ENCODE peak calls at places on chromosomes 4 and X, in ten cellular contexts. One of them, this sample, is unnamed.

GRCh38 chr4:154497901-154498300 is 6.3 kb upstream of the DCHS2 start:
- DNase-seq in psoas muscle: no peak
- DNase-seq in astrocyte of the spinal cord: no peak
- DNase-seq in pancreas: no peak
- DNase-seq in ovary: no peak
- DNase-seq in stomach: no peak
- DNase-seq in ascending aorta: no peak
- DNase-seq in tibial nerve: no peak
- DNase-seq in GM12865: no peak
- DNase-seq in uterus: no peak
- DNase-seq in this sample: no peak

GRCh38 chr4:41318839-41319530 is 62.3 kb downstream of the UCHL1 start:
- DNase-seq in tibial nerve: no peak
- DNase-seq in psoas muscle: no peak
- DNase-seq in uterus: no peak
- DNase-seq in GM12865: no peak
- DNase-seq in astrocyte of the spinal cord: no peak
- DNase-seq in ascending aorta: no peak
- DNase-seq in ovary: no peak
- DNase-seq in stomach: no peak
- DNase-seq in pancreas: no peak
- DNase-seq in this sample: no peak

GRCh38 chr4:84530871-84531270 is 31.8 kb upstream of the NKX6-1 start:
- DNase-seq in stomach: no peak
- DNase-seq in psoas muscle: no peak
- DNase-seq in pancreas: no peak
- DNase-seq in ovary: no peak
- DNase-seq in tibial nerve: no peak
- DNase-seq in astrocyte of the spinal cord: peak
- DNase-seq in GM12865: no peak
- DNase-seq in ascending aorta: no peak
- DNase-seq in uterus: no peak
- DNase-seq in this sample: peak

GRCh38 chrX:19613645-19614323 is 98.5 kb upstream of the MAP3K15 start:
- DNase-seq in uterus: no peak
- DNase-seq in ovary: no peak
- DNase-seq in astrocyte of the spinal cord: no peak
- DNase-seq in tibial nerve: no peak
- DNase-seq in stomach: peak
- DNase-seq in ascending aorta: no peak
- DNase-seq in pancreas: no peak
- DNase-seq in psoas muscle: peak
- DNase-seq in GM12865: no peak
- DNase-seq in this sample: no peak

GRCh38 chrX:108091878-108092291 is 307 bp downstream of the ATG4A start:
- DNase-seq in psoas muscle: no peak
- DNase-seq in uterus: no peak
- DNase-seq in stomach: no peak
- DNase-seq in ovary: no peak
- DNase-seq in GM12865: no peak
- DNase-seq in ascending aorta: no peak
- DNase-seq in tibial nerve: no peak
- DNase-seq in pancreas: no peak
- DNase-seq in astrocyte of the spinal cord: no peak
- DNase-seq in this sample: no peak

GRCh38 chr4:89469930-89470375 is 162.4 kb upstream of the GPRIN3 start:
- DNase-seq in stomach: no peak
- DNase-seq in ovary: no peak
- DNase-seq in psoas muscle: no peak
- DNase-seq in tibial nerve: no peak
- DNase-seq in GM12865: peak
- DNase-seq in ascending aorta: no peak
- DNase-seq in uterus: no peak
- DNase-seq in astrocyte of the spinal cord: peak
- DNase-seq in pancreas: no peak
- DNase-seq in this sample: peak

GRCh38 chrX:82218361-82218760 is 1016.5 kb downstream of the SH3BGRL start:
- DNase-seq in GM12865: peak
- DNase-seq in pancreas: no peak
- DNase-seq in psoas muscle: no peak
- DNase-seq in tibial nerve: no peak
- DNase-seq in uterus: no peak
- DNase-seq in astrocyte of the spinal cord: no peak
- DNase-seq in ovary: no peak
- DNase-seq in ascending aorta: no peak
- DNase-seq in stomach: no peak
- DNase-seq in this sample: peak

GRCh38 chr4:139599594-139600374 is 43.8 kb upstream of the SETD7 start:
- DNase-seq in astrocyte of the spinal cord: peak
- DNase-seq in uterus: no peak
- DNase-seq in ascending aorta: no peak
- DNase-seq in tibial nerve: no peak
- DNase-seq in psoas muscle: no peak
- DNase-seq in ovary: no peak
- DNase-seq in GM12865: no peak
- DNase-seq in stomach: no peak
- DNase-seq in pancreas: no peak
- DNase-seq in this sample: no peak

GRCh38 chrX:141733371-141733770 is 34.8 kb upstream of the SPANXD start:
- DNase-seq in GM12865: no peak
- DNase-seq in stomach: no peak
- DNase-seq in tibial nerve: no peak
- DNase-seq in psoas muscle: no peak
- DNase-seq in ovary: no peak
- DNase-seq in uterus: no peak
- DNase-seq in pancreas: no peak
- DNase-seq in ascending aorta: no peak
- DNase-seq in astrocyte of the spinal cord: peak
- DNase-seq in this sample: peak

GRCh38 chr4:81469774-81470455 is 1.8 kb downstream of the RASGEF1B start:
- DNase-seq in pancreas: no peak
- DNase-seq in GM12865: no peak
- DNase-seq in uterus: no peak
- DNase-seq in tibial nerve: no peak
- DNase-seq in ovary: no peak
- DNase-seq in psoas muscle: no peak
- DNase-seq in astrocyte of the spinal cord: no peak
- DNase-seq in ascending aorta: no peak
- DNase-seq in stomach: no peak
- DNase-seq in this sample: no peak

GRCh38 chrX:4110964-4111363 is 397.5 kb upstream of the PRKX start:
- DNase-seq in GM12865: no peak
- DNase-seq in ovary: no peak
- DNase-seq in stomach: no peak
- DNase-seq in astrocyte of the spinal cord: no peak
- DNase-seq in ascending aorta: no peak
- DNase-seq in psoas muscle: no peak
- DNase-seq in tibial nerve: no peak
- DNase-seq in pancreas: no peak
- DNase-seq in uterus: no peak
- DNase-seq in this sample: no peak

GRCh38 chr4:169968999-169969398 is 57.2 kb downstream of the MFAP3L start:
- DNase-seq in ovary: no peak
- DNase-seq in tibial nerve: no peak
- DNase-seq in pancreas: no peak
- DNase-seq in ascending aorta: no peak
- DNase-seq in psoas muscle: no peak
- DNase-seq in GM12865: no peak
- DNase-seq in astrocyte of the spinal cord: peak
- DNase-seq in stomach: no peak
- DNase-seq in uterus: no peak
- DNase-seq in this sample: no peak

GRCh38 chrX:110216027-110216426 is 101.9 kb downstream of the AMMECR1 start:
- DNase-seq in GM12865: no peak
- DNase-seq in ascending aorta: no peak
- DNase-seq in psoas muscle: no peak
- DNase-seq in stomach: no peak
- DNase-seq in ovary: no peak
- DNase-seq in astrocyte of the spinal cord: no peak
- DNase-seq in uterus: no peak
- DNase-seq in pancreas: no peak
- DNase-seq in tibial nerve: no peak
- DNase-seq in this sample: no peak

DNA sequence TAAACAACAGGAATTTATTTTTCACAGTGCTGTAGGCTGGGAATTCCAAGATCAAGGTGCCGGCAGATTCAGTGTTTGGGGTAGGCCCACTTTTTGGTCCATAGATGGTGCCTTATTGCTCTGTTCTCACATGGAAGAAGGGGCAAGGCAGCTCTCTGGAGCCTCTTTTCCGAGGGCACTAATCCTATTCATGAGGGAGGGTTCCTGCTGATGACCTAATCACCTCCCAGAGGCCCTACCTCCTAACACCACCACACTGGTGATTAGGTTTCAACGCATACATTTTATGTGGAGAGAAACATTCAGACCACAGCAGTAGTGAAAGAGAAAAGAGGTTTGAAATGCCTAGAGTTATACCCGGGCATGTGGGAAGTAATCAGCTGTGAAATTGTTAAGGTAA is 1.4 kb upstream of the POLA1 start:
- DNase-seq in astrocyte of the spinal cord: no peak
- DNase-seq in pancreas: no peak
- DNase-seq in tibial nerve: no peak
- DNase-seq in psoas muscle: no peak
- DNase-seq in stomach: no peak
- DNase-seq in ovary: no peak
- DNase-seq in ascending aorta: no peak
- DNase-seq in uterus: no peak
- DNase-seq in GM12865: no peak
- DNase-seq in this sample: no peak
- H3K4me3 ChIP-seq in astrocyte of the spinal cord: no peak
- H3K4me3 ChIP-seq in pancreas: no peak
- H3K4me3 ChIP-seq in tibial nerve: no peak
- H3K4me3 ChIP-seq in psoas muscle: no peak
- H3K4me3 ChIP-seq in stomach: no peak
- H3K4me3 ChIP-seq in ovary: no peak
- H3K4me3 ChIP-seq in ascending aorta: no peak
- H3K4me3 ChIP-seq in uterus: no peak
- H3K4me3 ChIP-seq in GM12865: no peak
- H3K4me3 ChIP-seq in this sample: no peak

DNA sequence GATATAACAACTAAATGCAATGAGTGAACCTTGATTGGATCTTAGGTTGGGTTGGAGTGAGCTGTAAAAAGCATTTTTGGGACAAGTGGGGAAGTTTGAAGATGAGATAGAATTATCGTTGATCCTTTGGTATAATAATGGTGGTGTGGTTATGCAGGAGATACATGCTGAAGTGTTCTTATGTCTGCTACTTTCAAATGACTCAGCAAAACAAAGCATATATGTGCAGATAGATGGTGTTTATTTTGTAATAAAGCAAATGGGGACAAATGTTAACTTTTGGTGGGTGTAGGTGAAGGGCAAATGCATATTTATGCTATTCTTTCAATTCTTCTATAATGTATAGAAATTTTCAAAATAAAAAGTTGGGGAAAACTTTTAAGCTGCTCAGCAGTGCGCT is 26.2 kb downstream of the RP2 start:
- DNase-seq in tibial nerve: no peak
- DNase-seq in GM12865: no peak
- DNase-seq in psoas muscle: no peak
- DNase-seq in astrocyte of the spinal cord: no peak
- DNase-seq in stomach: no peak
- DNase-seq in pancreas: no peak
- DNase-seq in uterus: no peak
- DNase-seq in ovary: no peak
- DNase-seq in ascending aorta: no peak
- DNase-seq in this sample: no peak
- TF ChIP-seq CTCF in tibial nerve: no peak
- TF ChIP-seq CTCF in GM12865: no peak
- TF ChIP-seq CTCF in psoas muscle: no peak
- TF ChIP-seq CTCF in astrocyte of the spinal cord: no peak
- TF ChIP-seq CTCF in stomach: no peak
- TF ChIP-seq CTCF in pancreas: no peak
- TF ChIP-seq CTCF in uterus: no peak
- TF ChIP-seq CTCF in ovary: no peak
- TF ChIP-seq CTCF in ascending aorta: no peak
- TF ChIP-seq CTCF in this sample: no peak

GRCh38 chrX:2187352-2188115 is 313.2 kb downstream of the DHRSX start:
- DNase-seq in stomach: no peak
- DNase-seq in uterus: no peak
- DNase-seq in astrocyte of the spinal cord: no peak
- DNase-seq in psoas muscle: no peak
- DNase-seq in ovary: no peak
- DNase-seq in tibial nerve: no peak
- DNase-seq in ascending aorta: no peak
- DNase-seq in pancreas: no peak
- DNase-seq in GM12865: no peak
- DNase-seq in this sample: no peak

GRCh38 chrX:2188316-2188715 is 312.5 kb downstream of the DHRSX start:
- DNase-seq in GM12865: no peak
- DNase-seq in ascending aorta: no peak
- DNase-seq in tibial nerve: no peak
- DNase-seq in psoas muscle: no peak
- DNase-seq in uterus: no peak
- DNase-seq in stomach: no peak
- DNase-seq in pancreas: no peak
- DNase-seq in astrocyte of the spinal cord: no peak
- DNase-seq in ovary: no peak
- DNase-seq in this sample: peak

GRCh38 chrX:2188840-2189239 is 311.9 kb downstream of the DHRSX start:
- DNase-seq in tibial nerve: no peak
- DNase-seq in uterus: no peak
- DNase-seq in stomach: no peak
- DNase-seq in astrocyte of the spinal cord: no peak
- DNase-seq in psoas muscle: no peak
- DNase-seq in pancreas: no peak
- DNase-seq in ovary: no peak
- DNase-seq in ascending aorta: no peak
- DNase-seq in GM12865: no peak
- DNase-seq in this sample: no peak

GRCh38 chrX:2192584-2193272 is 308.0 kb downstream of the DHRSX start:
- DNase-seq in tibial nerve: no peak
- DNase-seq in ascending aorta: no peak
- DNase-seq in stomach: no peak
- DNase-seq in GM12865: no peak
- DNase-seq in ovary: no peak
- DNase-seq in astrocyte of the spinal cord: no peak
- DNase-seq in pancreas: no peak
- DNase-seq in uterus: no peak
- DNase-seq in psoas muscle: no peak
- DNase-seq in this sample: no peak

DNA sequence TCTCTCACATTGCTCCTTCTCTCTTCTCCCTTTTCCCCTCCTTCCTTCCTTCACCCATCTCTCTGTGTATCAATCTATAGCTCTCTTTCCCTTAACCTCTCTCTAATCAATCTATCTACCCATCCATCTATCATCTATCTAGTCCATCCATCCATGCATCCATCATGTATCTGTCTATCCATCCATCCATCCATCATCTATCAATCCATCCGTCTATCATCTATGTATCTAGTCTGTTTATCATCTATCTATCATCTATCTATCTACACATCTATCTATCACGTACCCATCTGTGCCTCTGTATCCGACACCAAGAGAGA is 307.5 kb downstream of the DHRSX start:
- DNase-seq in ascending aorta: no peak
- DNase-seq in pancreas: no peak
- DNase-seq in uterus: no peak
- DNase-seq in ovary: no peak
- DNase-seq in tibial nerve: no peak
- DNase-seq in astrocyte of the spinal cord: no peak
- DNase-seq in stomach: no peak
- DNase-seq in GM12865: no peak
- DNase-seq in psoas muscle: no peak
- DNase-seq in this sample: no peak
- H3K4me3 ChIP-seq in ascending aorta: no peak
- H3K4me3 ChIP-seq in pancreas: no peak
- H3K4me3 ChIP-seq in uterus: no peak
- H3K4me3 ChIP-seq in ovary: no peak
- H3K4me3 ChIP-seq in tibial nerve: no peak
- H3K4me3 ChIP-seq in astrocyte of the spinal cord: no peak
- H3K4me3 ChIP-seq in stomach: no peak
- H3K4me3 ChIP-seq in GM12865: no peak
- H3K4me3 ChIP-seq in psoas muscle: no peak
- H3K4me3 ChIP-seq in this sample: no peak

GRCh38 chr4:1169691-1170096 is 2.7 kb downstream of the SPON2 start:
- DNase-seq in ascending aorta: no peak
- DNase-seq in stomach: no peak
- DNase-seq in uterus: no peak
- DNase-seq in tibial nerve: no peak
- DNase-seq in astrocyte of the spinal cord: no peak
- DNase-seq in pancreas: no peak
- DNase-seq in ovary: no peak
- DNase-seq in GM12865: no peak
- DNase-seq in psoas muscle: no peak
- DNase-seq in this sample: no peak
- TF ChIP-seq CTCF in ascending aorta: no peak
- TF ChIP-seq CTCF in stomach: no peak
- TF ChIP-seq CTCF in uterus: no peak
- TF ChIP-seq CTCF in tibial nerve: no peak
- TF ChIP-seq CTCF in astrocyte of the spinal cord: no peak
- TF ChIP-seq CTCF in pancreas: no peak
- TF ChIP-seq CTCF in ovary: no peak
- TF ChIP-seq CTCF in GM12865: no peak
- TF ChIP-seq CTCF in psoas muscle: no peak
- TF ChIP-seq CTCF in this sample: no peak